ENCODE peak calls at places on chromosome 16, in nine cellular contexts. P is BJ, B is heart right ventricle, U is PC-3, G is pancreas, N is cardiac fibroblast, Z is type B pancreatic cell, A is HFFc6, W is body of pancreas. I is an unnamed sample.

GRCh38 chr16:8882725-8883377 is 700 bp downstream of the LITAFD start:
- DNase-seq in P (no peak), B (no peak), U (no peak), G (peak), N (no peak), Z (no peak), A (no peak), W (no peak), I (no peak)

GRCh38 chr16:13291934-13292333 is 390.5 kb downstream of the SHISA9 start:
- DNase-seq in P (no peak), B (no peak), U (no peak), G (no peak), N (no peak), Z (no peak), A (no peak), W (no peak), I (no peak)

GRCh38 chr16:30395155-30395991 is at the start of gene ZNF48:
- DNase-seq in P (peak), B (peak), U (peak), G (peak), N (peak), Z (peak), A (peak), W (peak), I (peak)

GRCh38 chr16:1678500-1679098 is 520 bp downstream of the JPT2 start:
- DNase-seq in P (no peak), B (peak), U (peak), G (peak), N (peak), Z (no peak), A (peak), W (peak), I (peak)

GRCh38 chr16:26005336-26005735 is 313.6 kb downstream of the HS3ST4 start:
- DNase-seq in P (no peak), B (no peak), U (no peak), G (no peak), N (no peak), Z (no peak), A (no peak), W (no peak), I (no peak)

GRCh38 chr16:69240336-69240735 is 53.4 kb downstream of the SNTB2 start:
- DNase-seq in P (no peak), B (no peak), U (no peak), G (no peak), N (no peak), Z (no peak), A (peak), W (no peak), I (no peak)

GRCh38 chr16:21667575-21667974 is 3.8 kb downstream of the OTOA start:
- DNase-seq in P (no peak), B (no peak), U (no peak), G (no peak), N (no peak), Z (no peak), A (no peak), W (no peak), I (no peak)

GRCh38 chr16:47503936-47504335 is 42.8 kb downstream of the PHKB start:
- DNase-seq in P (no peak), B (no peak), U (peak), G (no peak), N (no peak), Z (no peak), A (peak), W (no peak), I (peak)

GRCh38 chr16:68790130-68790761 is 53.1 kb upstream of the TANGO6 start:
- DNase-seq in P (peak), B (no peak), U (peak), G (no peak), N (peak), Z (no peak), A (peak), W (peak), I (peak)

GRCh38 chr16:84427553-84427952 is 59.2 kb downstream of the ATP2C2 start:
- DNase-seq in P (no peak), B (no peak), U (no peak), G (no peak), N (no peak), Z (no peak), A (no peak), W (no peak), I (no peak)

GRCh38 chr16:27408012-27408601 is 6.1 kb downstream of the IL21R start:
- DNase-seq in P (no peak), B (no peak), U (no peak), G (no peak), N (peak), Z (no peak), A (peak), W (no peak), I (no peak)

GRCh38 chr16:57371494-57372371 is 557 bp upstream of the CX3CL1 start:
- DNase-seq in P (no peak), B (no peak), U (no peak), G (no peak), N (no peak), Z (no peak), A (no peak), W (no peak), I (no peak)

GRCh38 chr16:22188267-22188594 is 17.8 kb upstream of the EEF2K start:
- DNase-seq in P (no peak), B (no peak), U (no peak), G (no peak), N (no peak), Z (no peak), A (no peak), W (no peak), I (no peak)

GRCh38 chr16:8768701-8769100 is 28.7 kb downstream of the TMEM186 start:
- DNase-seq in P (no peak), B (no peak), U (no peak), G (no peak), N (no peak), Z (no peak), A (no peak), W (no peak), I (no peak)

GRCh38 chr16:46789499-46790414 is 41.2 kb downstream of the C16orf87 start:
- DNase-seq in P (no peak), B (peak), U (peak), G (peak), N (peak), Z (peak), A (peak), W (peak), I (peak)

GRCh38 chr16:23339781-23340180 is 37.7 kb downstream of the SCNN1B start:
- DNase-seq in P (no peak), B (no peak), U (peak), G (no peak), N (no peak), Z (no peak), A (no peak), W (no peak), I (no peak)

GRCh38 chr16:53668869-53669268 is 34.8 kb downstream of the RPGRIP1L start:
- DNase-seq in P (no peak), B (no peak), U (no peak), G (no peak), N (peak), Z (no peak), A (no peak), W (no peak), I (no peak)

GRCh38 chr16:11440657-11441012 is 95.4 kb downstream of the RMI2 start:
- DNase-seq in P (no peak), B (no peak), U (no peak), G (no peak), N (no peak), Z (no peak), A (no peak), W (no peak), I (no peak)

GRCh38 chr16:54846761-54847160 is 83.9 kb upstream of the IRX5 start:
- DNase-seq in P (no peak), B (no peak), U (peak), G (no peak), N (no peak), Z (no peak), A (no peak), W (peak), I (peak)

GRCh38 chr16:12231666-12232065 is 255.1 kb downstream of the SNX29 start:
- DNase-seq in P (peak), B (no peak), U (peak), G (no peak), N (no peak), Z (no peak), A (peak), W (no peak), I (no peak)

GRCh38 chr16:9053006-9053601 is 38.3 kb upstream of the HAPSTR1 start:
- DNase-seq in P (no peak), B (peak), U (peak), G (no peak), N (peak), Z (peak), A (peak), W (peak), I (peak)

GRCh38 chr16:1548727-1549126 is 15.3 kb downstream of the TMEM204 start:
- DNase-seq in P (no peak), B (no peak), U (no peak), G (no peak), N (no peak), Z (no peak), A (no peak), W (no peak), I (no peak)

GRCh38 chr16:71722801-71723536 is 1.5 kb downstream of the PHLPP2 start:
- DNase-seq in P (no peak), B (peak), U (peak), G (peak), N (peak), Z (peak), A (peak), W (peak), I (peak)

GRCh38 chr16:88773812-88774291 is 11.2 kb downstream of the PIEZO1 start:
- DNase-seq in P (peak), B (peak), U (peak), G (peak), N (peak), Z (no peak), A (peak), W (peak), I (no peak)

GRCh38 chr16:88772871-88773811 is 11.9 kb downstream of the PIEZO1 start:
- DNase-seq in P (peak), B (peak), U (peak), G (peak), N (peak), Z (no peak), A (peak), W (peak), I (no peak)

GRCh38 chr16:88774544-88775393 is 10.3 kb downstream of the PIEZO1 start:
- DNase-seq in P (no peak), B (no peak), U (no peak), G (peak), N (no peak), Z (no peak), A (no peak), W (no peak), I (no peak)

GRCh38 chr16:88777801-88778415 is 7.1 kb downstream of the PIEZO1 start:
- DNase-seq in P (no peak), B (no peak), U (no peak), G (peak), N (no peak), Z (no peak), A (no peak), W (no peak), I (no peak)

DNA sequence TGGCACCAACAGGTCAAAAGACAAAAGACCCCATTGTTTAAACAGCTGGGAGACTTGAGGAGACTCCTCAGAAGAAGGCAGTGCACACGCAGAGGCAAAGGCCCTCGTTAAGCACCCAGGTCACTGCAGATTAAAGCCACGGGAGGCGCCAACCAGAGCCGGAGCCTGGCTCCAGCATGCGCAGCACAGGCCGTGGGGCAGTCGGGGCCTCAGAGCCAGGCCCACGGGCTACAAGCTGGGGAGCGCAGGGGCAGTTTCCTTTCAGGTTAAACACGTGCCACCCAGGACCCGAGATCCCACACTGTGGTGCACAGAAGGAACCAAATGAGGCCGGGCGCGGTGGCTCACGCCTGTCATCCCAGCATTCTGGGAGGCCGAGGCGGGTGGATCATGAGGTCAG is 9.2 kb downstream of the PIEZO1 start:
- DNase-seq in P (no peak), B (no peak), U (no peak), G (peak), N (no peak), Z (no peak), A (no peak), W (no peak), I (no peak)
- TF ChIP-seq CTCF in P (no peak), B (no peak), U (no peak), G (no peak), N (no peak), Z (no peak), A (no peak), W (no peak), I (no peak)

DNA sequence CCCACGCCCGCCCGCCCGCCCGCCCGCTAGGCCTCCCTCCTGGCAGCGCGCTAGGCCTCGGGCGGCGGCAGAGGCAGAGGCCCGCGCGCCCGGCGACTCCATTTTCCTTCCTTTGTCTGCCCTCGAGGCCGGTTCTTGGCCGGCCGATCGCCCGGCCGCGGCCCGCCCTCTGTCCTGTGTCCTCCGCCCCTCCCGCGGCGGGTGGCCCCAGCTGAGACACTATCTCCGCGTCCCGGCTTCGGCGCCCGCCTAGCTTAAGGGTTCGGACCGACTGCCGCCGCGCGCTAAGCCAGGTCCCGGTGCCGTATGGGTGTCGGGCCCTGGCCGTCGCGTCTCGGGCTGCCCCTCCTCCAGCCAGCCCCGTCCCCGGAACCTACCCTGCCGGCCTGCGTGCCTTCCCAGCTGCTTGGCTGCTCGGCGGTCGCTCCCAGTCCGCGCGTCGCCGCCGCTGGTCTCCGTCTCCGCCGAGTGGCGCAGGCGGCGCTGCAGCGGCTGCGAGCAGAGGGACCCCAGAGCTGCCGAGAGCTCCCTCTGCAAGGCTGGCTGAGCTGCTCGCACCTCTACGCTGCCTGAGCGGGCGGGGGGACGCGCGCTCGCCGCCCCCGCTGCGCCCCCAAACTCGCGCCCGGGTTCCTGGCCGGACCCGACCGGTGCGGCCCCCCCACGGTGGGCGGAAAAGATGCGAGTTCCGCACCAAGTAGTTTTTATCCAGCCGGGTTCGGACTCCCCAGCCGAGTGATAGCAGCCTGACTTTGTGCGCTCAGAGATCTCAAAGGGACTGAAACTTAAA is 787 bp downstream of the CTCF start:
- DNase-seq in P (no peak), B (peak), U (peak), G (peak), N (peak), Z (no peak), A (peak), W (peak), I (peak)
- TF ChIP-seq CTCF in P (peak), B (peak), U (peak), G (no peak), N (no peak), Z (peak), A (peak), W (peak), I (no peak)

DNA sequence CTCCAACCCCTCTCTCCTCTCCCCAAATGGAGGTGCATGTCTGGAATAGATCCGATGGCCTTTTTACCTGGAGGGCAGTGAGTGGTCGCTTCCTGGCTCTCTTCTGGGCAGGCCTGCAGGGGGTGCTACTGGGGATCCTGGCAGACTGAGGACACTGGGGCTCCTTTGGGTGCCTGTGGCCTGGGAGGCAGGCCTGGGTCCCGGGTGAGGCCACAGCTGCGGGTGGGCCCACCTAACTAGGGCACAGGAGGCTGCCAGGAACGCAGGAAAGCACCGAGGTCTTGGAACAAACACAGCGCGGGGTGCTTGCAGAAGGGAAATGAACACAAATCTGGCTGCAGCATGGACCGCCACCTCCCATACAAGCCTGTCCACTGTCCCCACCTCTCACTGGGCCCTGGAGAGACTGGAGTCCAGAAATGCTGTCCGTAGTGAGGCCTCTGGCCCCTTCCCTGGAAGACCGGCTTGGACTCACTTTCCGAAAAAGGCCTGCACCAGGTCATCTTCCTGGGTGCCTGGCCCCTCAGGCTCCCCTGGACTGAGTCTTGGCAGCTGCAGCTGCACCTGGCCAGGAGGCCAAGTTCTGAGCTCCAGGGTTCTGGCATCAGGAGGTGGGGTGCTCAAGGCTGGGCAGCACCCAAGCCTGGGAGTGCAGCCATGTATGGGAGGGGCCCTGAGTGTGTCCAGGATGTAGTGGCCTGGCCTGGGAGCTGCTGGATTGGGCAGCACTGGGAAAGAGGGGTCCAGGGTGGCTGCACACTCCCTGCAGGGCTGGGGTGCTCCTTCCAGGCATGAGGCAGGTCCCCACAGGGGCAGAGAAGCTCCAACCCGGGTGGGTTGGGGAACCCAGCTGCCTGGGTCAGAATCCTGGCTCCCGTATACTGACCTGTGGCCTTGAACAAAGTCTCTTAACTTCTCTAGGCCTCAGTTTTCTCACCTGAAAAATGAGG is 195.1 kb downstream of the IRF8 start:
- DNase-seq in P (no peak), B (no peak), U (no peak), G (no peak), N (no peak), Z (no peak), A (no peak), W (no peak), I (no peak)
- TF ChIP-seq CTCF in P (peak), B (no peak), U (no peak), G (no peak), N (no peak), Z (no peak), A (peak), W (no peak), I (no peak)

DNA sequence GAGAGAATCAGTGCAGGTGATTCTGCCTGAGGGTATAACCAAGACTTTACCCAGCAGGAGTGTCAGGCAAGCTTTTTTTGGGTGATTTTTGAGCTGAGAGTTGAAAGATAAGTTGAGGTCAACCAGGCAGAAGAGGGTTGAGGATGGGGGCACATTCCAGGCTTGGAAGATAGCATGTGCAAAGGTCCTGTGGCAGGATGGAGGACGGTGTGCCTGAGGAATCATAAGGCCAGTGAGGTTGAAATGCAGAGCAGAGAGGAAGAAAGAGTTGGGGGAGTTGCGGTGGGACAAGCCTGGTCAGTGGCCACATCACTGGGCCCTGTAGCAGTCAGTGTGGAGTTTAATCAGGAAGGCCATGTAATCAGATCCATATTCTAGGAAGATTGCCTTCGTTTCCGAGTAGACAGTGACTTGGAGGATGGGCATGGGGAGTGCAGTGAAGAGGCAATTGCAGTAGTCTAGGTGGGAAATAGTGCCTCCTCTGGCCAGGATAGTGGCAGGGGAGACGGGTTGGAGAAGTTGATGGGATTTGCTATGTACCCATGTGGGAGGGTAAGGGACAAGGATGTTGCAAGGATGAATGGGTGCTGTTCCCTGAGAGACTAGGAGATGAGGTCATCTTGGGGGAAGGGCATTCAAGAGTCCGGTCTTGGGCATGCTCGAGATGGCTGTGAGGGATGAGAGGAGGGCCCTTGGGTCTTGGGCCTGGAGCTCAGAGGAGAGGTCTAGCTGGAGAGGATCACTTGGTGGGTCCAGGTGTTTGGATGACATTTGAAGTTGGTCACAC is 3.9 kb downstream of the PLEKHG4 start:
- DNase-seq in P (no peak), B (no peak), U (peak), G (no peak), N (peak), Z (no peak), A (peak), W (no peak), I (peak)
- TF ChIP-seq CTCF in P (no peak), B (no peak), U (no peak), G (no peak), N (peak), Z (no peak), A (peak), W (no peak), I (no peak)

GRCh38 chr16:19715566-19715965 is 2.5 kb downstream of the KNOP1 start:
- DNase-seq in P (no peak), B (no peak), U (peak), G (no peak), N (no peak), Z (no peak), A (no peak), W (no peak), I (peak)
- TF ChIP-seq CTCF in P (no peak), B (no peak), U (no peak), G (no peak), N (no peak), Z (no peak), A (no peak), W (no peak), I (no peak)

DNA sequence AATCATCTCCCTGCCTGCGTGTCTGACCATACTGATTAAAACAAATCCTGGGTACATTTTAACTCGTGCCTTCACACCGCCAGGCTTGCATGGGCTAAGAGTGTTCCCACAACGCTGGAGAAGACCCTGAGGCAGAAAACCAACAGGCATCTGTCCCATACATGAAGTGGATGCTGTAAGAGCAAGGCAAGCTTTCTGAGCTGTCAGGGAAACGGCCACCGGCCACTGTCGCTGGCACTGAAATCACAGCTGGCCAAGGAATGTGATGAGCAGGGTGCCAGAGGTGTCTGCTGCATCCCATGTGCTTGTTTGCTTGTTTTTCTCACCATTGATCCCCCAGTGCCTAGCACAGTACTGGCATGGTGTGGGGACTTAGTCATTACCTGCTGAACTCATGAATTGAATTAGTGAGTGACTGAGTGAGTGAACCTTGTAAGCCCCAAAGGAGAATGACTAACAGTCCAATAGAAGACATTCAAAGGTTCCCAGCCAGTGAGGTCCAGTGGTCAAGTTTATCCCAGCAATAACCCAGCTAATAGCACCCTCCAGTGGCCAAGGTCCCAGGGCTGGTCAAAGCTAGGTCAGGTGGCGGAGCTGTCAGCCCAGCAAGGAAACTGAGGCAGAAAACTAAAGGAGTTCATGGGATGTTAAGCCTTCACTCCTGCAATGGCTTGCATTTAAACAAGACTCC is 92.7 kb upstream of the CDH5 start:
- DNase-seq in P (no peak), B (no peak), U (peak), G (no peak), N (peak), Z (peak), A (peak), W (no peak), I (peak)
- TF ChIP-seq CTCF in P (peak), B (no peak), U (peak), G (no peak), N (peak), Z (peak), A (no peak), W (no peak), I (no peak)

I was measured in MCF 10A.